ENCODE peak calls at places on chromosomes 2 and 18, in nine cellular contexts. G is foreskin fibroblast, S is astrocyte, Y is A549, P is fibroblast of lung, A is colonic mucosa, I is IMR-90, J is sigmoid colon, M is neural progenitor cell. T is an unnamed sample.

GRCh38 chr18:38690626-38691025 is 1125.0 kb upstream of the CELF4 start:
- DNase-seq in S (no peak), G (no peak), Y (no peak), J (no peak), I (no peak), A (no peak), P (no peak), M (no peak), T (no peak)

GRCh38 chr2:232030229-232030628 is 68.7 kb downstream of the DIS3L2 start:
- DNase-seq in Y (peak), J (no peak), G (no peak), I (no peak), P (no peak), A (no peak), M (no peak), S (no peak), T (no peak)

GRCh38 chr18:37714621-37715020 is 149.0 kb upstream of the CELF4 start:
- DNase-seq in J (no peak), I (no peak), P (no peak), M (no peak), S (no peak), G (no peak), A (no peak), Y (no peak), T (no peak)

GRCh38 chr2:70870790-70871189 is 35.2 kb upstream of the CD207 start:
- DNase-seq in A (no peak), G (no peak), S (no peak), I (no peak), J (no peak), Y (no peak), P (no peak), M (no peak), T (no peak)

GRCh38 chr2:119748135-119748534 is 11.6 kb upstream of the PTPN4 start:
- DNase-seq in M (no peak), S (no peak), P (peak), J (no peak), G (peak), I (no peak), Y (no peak), A (no peak), T (no peak)

GRCh38 chr2:72689579-72690170 is 136.2 kb downstream of the EXOC6B start:
- DNase-seq in G (peak), A (no peak), J (no peak), P (peak), S (peak), Y (no peak), M (no peak), I (peak), T (no peak)

GRCh38 chr2:105490204-105490603 is 91.4 kb upstream of the FHL2 start:
- DNase-seq in P (no peak), A (no peak), Y (no peak), S (no peak), I (no peak), M (no peak), J (no peak), G (no peak), T (no peak)

GRCh38 chr18:35634376-35634775 is 52.8 kb downstream of the GALNT1 start:
- DNase-seq in Y (no peak), J (no peak), P (no peak), I (no peak), A (no peak), G (peak), S (no peak), M (no peak), T (no peak)

DNA sequence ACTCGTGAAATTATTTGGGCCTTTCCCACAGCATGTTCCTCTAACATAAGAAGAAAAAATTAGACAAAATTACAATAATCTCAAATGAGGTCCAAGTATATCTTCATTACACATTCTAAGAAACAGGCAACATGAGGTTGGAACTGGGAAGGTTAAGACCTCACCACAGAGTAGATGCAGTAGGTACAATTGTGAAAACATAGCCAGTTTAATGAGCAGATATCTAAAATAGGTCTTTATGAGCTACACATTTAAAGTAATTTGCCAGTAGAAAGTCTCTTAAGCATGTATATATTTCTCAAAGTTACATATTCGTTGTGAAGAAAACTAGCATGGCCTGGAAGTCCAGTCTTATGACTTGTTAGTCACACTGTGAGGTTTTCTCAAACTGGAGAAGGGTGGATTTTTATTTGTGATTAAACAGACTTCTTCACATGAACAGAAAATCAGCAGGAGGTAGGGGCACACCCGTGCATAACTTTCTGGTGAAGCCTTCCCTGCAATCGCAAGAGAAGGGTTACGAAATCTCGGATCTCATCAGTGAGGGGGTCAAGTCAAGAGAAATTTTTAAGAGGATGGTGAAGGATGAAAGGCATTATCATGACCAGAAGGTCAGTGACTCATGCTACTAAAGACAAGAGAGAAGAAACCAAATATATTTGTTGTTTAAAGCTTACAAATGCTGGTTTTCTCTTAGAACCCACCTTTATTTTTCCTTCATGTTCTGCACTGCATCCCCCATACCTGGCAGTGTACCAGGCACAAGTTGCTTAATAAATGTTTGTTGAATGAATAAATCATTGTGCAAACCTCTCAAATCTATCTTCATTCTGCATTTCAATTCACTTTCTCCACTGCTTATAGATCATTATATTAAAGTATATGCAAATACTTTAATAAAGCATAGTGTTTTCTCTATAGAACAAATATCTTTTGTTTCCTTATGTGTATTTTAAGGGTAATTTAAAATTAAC is 5.1 kb upstream of the RAB27B start:
- DNase-seq in G (peak), Y (peak), S (peak), P (peak), J (no peak), I (peak), M (no peak), A (no peak), T (peak)
- H3K4me3 ChIP-seq in G (no peak), Y (no peak), S (no peak), P (no peak), J (no peak), I (no peak), M (no peak), A (no peak), T (no peak)

DNA sequence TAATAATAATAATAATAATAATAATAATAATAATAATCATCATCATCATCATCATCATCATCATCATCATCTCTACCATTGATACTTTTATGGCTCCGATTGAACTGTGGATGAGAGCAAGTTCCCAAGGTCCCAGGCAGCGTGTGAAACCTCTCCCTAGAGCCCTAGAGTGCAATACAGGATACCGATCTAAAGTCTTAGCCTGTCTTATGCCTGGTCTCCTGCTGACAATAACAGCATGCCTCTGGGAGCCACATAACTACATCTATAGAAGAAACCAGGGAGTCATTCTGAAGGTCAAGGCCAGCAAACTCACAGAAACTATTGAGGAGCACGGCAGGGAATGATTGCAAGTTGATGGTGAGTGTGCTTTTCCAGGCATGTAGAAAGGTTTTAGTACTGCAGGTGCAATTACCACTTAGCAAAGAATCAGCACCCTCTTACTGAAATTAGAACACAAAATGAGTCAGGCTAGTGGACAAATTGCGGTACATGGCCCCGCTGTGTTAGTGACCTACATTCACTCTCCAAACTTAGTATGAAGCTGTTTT is 457.2 kb upstream of the CDH20 start:
- DNase-seq in P (no peak), A (no peak), S (no peak), M (no peak), Y (no peak), I (no peak), G (no peak), J (no peak), T (no peak)
- TF ChIP-seq CTCF in P (no peak), A (no peak), S (no peak), M (no peak), Y (no peak), I (no peak), G (no peak), J (no peak), T (no peak)

GRCh38 chr2:226845717-226846116 is 9.9 kb downstream of the RHBDD1 start:
- DNase-seq in J (no peak), M (no peak), G (no peak), S (no peak), P (no peak), I (no peak), Y (no peak), A (no peak), T (no peak)
- H3K4me3 ChIP-seq in J (no peak), M (no peak), G (no peak), S (no peak), P (no peak), I (no peak), Y (no peak), A (no peak), T (no peak)

DNA sequence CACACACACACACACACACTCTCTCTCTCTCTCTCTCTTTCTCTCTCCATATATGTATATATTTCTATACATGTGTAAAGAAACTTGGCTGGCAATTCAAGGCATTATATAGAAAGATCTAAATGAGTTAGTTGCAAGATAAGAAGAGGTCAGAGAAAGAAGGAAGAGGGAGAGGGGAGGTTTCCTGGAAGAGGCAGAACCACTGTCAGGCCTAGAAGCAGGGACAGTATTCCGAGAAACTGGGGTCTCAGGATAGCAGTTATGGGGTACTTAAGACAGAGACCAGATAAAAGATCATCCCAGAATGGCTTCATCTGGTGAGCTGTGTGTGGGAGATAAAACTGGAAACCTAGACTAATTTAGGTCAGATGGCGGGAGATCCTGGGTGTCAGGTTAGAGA is 180.8 kb downstream of the CAMKMT start:
- DNase-seq in P (no peak), M (no peak), Y (no peak), S (no peak), A (no peak), I (no peak), J (no peak), G (no peak), T (no peak)
- TF ChIP-seq CTCF in P (no peak), M (no peak), Y (no peak), S (no peak), A (no peak), I (no peak), J (no peak), G (no peak), T (no peak)

DNA sequence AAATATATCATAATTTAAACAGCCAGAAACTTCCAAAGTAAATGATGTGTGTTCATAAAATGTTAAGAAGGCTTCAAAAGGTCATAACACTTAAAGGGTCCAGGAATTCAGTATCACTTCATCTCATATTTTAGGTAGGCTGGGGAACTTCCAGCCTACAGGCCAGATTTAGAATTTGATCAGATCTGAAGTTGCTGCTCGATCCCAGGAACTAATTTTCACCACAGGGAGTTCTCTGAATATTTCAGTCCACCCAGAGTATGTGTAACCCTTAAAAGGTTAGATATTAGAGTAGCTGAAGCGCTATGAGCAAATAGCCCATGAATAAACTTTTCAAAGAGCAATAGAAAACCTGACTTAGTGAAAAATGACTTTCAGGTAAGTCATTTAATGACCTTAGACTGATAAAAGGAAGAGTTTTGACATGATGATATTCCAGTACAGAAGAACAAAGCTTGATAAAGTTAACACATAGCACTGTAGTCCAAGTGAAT is 1.7 kb downstream of the WIPF1 start:
- DNase-seq in Y (no peak), P (peak), I (no peak), A (no peak), G (no peak), S (peak), M (no peak), J (no peak), T (no peak)
- H3K4me3 ChIP-seq in Y (no peak), P (no peak), I (no peak), A (peak), G (no peak), S (no peak), M (no peak), J (peak), T (no peak)

GRCh38 chr2:383173-383572 is 95.3 kb upstream of the ALKAL2 start:
- DNase-seq in J (no peak), P (no peak), Y (peak), S (no peak), I (no peak), A (no peak), M (peak), G (no peak), T (no peak)
- TF ChIP-seq CTCF in J (no peak), P (no peak), Y (no peak), S (peak), I (no peak), A (no peak), M (peak), G (no peak), T (no peak)

GRCh38 chr2:37688771-37689468 is 17.5 kb upstream of the CDC42EP3 start:
- DNase-seq in A (no peak), S (peak), Y (peak), J (no peak), G (peak), P (peak), M (no peak), I (peak), T (peak)
- H3K4me3 ChIP-seq in A (no peak), S (no peak), Y (no peak), J (no peak), G (no peak), P (no peak), M (no peak), I (no peak), T (no peak)